ENCODE peak calls at places on chromosome 19, in five cellular contexts. B is H1, Z is HepG2, D is GM12878, C is K562. O is an unnamed sample.
A peak's percentile ranks its signal among the peaks of the same experiment; 100 is the strongest.

GRCh38 chr19:18901503-18901890 is 5.5 kb upstream of the CERS1 start:
- DNase-seq in B (no peak), Z (no peak), C (no peak), D (no peak), O (no peak)

GRCh38 chr19:6375411-6376010 is at the start of gene PSPN:
- DNase-seq in Z (no peak), B (no peak), C (no peak), D (no peak), O (no peak)

GRCh38 chr19:34676697-34677385 is at the start of gene SCGB2B2:
- DNase-seq in Z (no peak), D (peak; percentile 50), B (no peak), C (no peak), O (no peak)

GRCh38 chr19:17658666-17659065 is 29.5 kb downstream of the UNC13A start:
- DNase-seq in B (no peak), D (no peak), Z (no peak), C (no peak), O (no peak)

GRCh38 chr19:18672044-18672451 is 11.4 kb upstream of the CRTC1 start:
- DNase-seq in C (no peak), B (no peak), D (no peak), Z (no peak), O (no peak)

GRCh38 chr19:11047856-11048255 is 41.4 kb upstream of the LDLR start:
- DNase-seq in C (no peak), B (no peak), Z (no peak), D (no peak), O (no peak)

GRCh38 chr19:34180273-34180672 is 8.0 kb downstream of the LSM14A start:
- DNase-seq in D (no peak), B (no peak), Z (no peak), C (no peak), O (no peak)

GRCh38 chr19:35642798-35643254 is 1.3 kb downstream of the ETV2 start:
- DNase-seq in Z (no peak), C (no peak), D (no peak), B (no peak), O (no peak)

GRCh38 chr19:3360494-3361383 is 5.6 kb upstream of the NFIC start:
- DNase-seq in C (peak; percentile 69), Z (no peak), B (no peak), D (no peak), O (no peak)

GRCh38 chr19:15283141-15283885 is 49.0 kb downstream of the BRD4 start:
- DNase-seq in Z (no peak), C (no peak), D (no peak), B (no peak), O (peak; percentile 59)

GRCh38 chr19:55146078-55146647 is 2.8 kb downstream of the TNNT1 start:
- DNase-seq in Z (no peak), D (no peak), C (peak; percentile 88), B (no peak), O (no peak)

GRCh38 chr19:47240996-47241918 is 10.3 kb upstream of the BBC3 start:
- DNase-seq in Z (peak; percentile 68), B (peak; percentile 75), D (no peak), C (peak; percentile 93), O (peak; percentile 79)

GRCh38 chr19:1082165-1082927 is 12.8 kb downstream of the POLR2E start:
- DNase-seq in C (peak; percentile 95), Z (no peak), D (no peak), B (peak; percentile 95), O (no peak)

GRCh38 chr19:51511353-51511752 is 9.8 kb upstream of the SIGLEC12 start:
- DNase-seq in Z (peak; percentile 12), D (no peak), B (peak; percentile 29), C (peak; percentile 57), O (no peak)

GRCh38 chr19:54317108-54317964 is 4.4 kb upstream of the LILRA5 start:
- DNase-seq in C (no peak), B (no peak), D (no peak), Z (no peak), O (no peak)

GRCh38 chr19:58499021-58499927 is 12.5 kb downstream of the SLC27A5 start:
- DNase-seq in C (peak; percentile 99), Z (peak; percentile 98), D (peak; percentile 89), B (peak; percentile 96), O (peak; percentile 98)
- TF ChIP-seq POLR2A in C (peak; percentile 83), Z (peak; percentile 14), D (peak; percentile 88), B (no peak), O (peak; percentile 48)

DNA sequence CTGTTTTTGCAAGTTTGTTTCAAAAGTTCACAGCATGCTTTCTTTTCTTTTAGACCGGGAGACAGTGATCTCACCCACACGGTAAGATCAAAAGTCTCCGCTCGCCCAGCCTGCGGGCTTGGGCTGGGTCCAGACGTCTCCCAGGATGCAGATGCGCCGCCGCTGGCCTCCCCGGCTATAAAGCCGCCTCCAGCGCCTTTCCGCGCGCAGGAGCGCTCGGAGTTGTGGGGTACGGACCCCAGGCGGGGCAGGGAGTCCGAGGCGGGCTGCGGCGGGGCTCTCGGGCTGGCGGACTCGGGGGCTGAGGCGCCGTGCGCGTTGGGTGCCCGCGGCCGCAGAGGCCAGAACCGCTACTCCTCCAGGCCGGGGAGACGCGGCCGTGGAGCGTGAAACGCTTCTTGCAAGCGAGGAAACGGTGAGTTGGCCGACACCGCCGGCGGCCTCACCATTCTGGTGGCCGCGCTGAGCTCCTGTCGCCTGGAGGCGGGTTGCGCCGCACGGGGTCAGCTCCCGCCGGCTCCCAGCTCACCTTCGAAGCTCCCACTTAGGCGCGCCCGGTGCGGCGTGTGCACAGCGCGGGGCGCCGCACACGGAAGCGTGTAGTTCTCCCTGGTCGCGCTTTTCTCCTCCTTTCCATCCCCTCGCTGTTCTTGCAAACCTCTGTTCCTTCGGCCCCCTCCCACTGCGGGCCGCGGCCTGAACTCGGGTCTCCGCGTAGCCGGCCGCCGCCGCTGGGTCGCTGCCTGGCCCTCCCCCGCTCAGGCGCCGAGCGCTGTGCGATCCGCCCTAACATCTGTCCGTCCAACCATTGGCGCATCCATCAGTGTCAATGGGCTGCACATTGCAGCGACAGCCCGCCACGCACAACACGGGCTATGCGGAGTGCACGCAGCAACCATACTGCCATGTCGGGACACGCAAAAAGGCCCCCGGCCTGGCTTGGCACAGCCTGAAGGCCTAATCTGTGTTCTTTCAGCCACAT is 2.3 kb upstream of the TSHZ3 start:
- DNase-seq in D (no peak), C (no peak), B (no peak), Z (no peak), O (peak; percentile 63)
- H4K20me1 ChIP-seq in D (no peaks in the 10 kb centered on the region), C (no peaks in the 10 kb centered on the region), B (no peaks in the 10 kb centered on the region), Z (no peaks in the 10 kb centered on the region), O (peaks cover 22% of the 10 kb centered on the region)

GRCh38 chr19:42529248-42529764 is 1.0 kb upstream of the CEACAM1 start:
- DNase-seq in C (peak; percentile 79), B (peak; percentile 49), Z (peak; percentile 78), D (no peak), O (peak; percentile 19)

GRCh38 chr19:42528354-42529247 is at the start of gene CEACAM1:
- DNase-seq in C (peak; percentile 4), Z (peak; percentile 75), B (no peak), D (no peak), O (no peak)

GRCh38 chr19:42532881-42533280 is 4.6 kb upstream of the CEACAM1 start:
- DNase-seq in C (no peak), Z (no peak), B (no peak), D (no peak), O (no peak)

GRCh38 chr19:42531313-42531712 is 3.0 kb upstream of the CEACAM1 start:
- DNase-seq in Z (no peak), B (no peak), D (no peak), C (no peak), O (no peak)
- TF ChIP-seq RFX5 in Z (no peak), B (no peak), D (no peak), C (no peak), O (no peak)

DNA sequence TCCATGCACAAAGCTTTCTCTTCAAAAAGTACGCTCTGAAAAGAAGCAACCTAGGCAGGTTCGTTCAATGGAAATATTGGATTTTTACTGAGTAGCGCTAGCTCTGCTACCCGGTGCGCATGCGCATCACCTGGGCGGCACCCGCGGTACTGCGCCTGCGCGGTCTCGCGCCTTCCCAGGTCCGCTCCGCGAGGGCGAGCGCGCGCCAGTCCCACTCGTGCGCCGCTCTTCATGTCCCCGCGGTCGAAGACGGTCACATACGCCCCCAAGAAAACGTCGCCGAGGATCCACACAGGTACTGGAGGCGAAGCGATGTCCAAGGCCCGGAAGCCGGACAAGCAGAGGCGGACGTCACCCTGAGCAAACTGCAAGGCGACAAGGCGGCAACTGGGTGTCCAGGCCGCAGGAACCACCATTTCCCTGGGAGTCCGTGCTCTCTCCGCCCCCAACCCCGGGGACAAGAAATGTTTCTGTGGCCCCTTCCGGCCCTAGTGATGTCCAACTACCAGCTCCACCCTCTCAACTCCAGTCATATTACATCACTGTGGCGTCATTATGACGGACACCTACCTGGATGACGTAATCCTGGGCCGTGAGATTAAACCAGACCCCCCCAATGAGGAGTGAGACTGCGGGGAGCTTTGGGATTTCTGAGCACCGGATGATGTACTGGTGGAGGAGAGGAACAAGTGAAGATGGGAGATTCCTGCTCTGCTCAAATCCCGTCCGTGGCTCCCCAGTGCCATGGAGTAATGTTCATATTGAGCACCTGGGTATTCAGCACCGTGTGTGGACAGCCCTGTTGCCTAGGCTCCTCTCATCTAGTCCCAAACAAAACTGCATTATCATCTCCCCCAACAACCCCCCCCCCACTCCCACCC is 4.8 kb upstream of the KCNC3 start:
- DNase-seq in D (no peak), B (no peak), C (peak; percentile 99), Z (no peak), O (no peak)
- TF ChIP-seq POLR2A in D (peak; percentile 87), B (peak; percentile 30), C (peak; percentile 93), Z (peak; percentile 63), O (no peak)

DNA sequence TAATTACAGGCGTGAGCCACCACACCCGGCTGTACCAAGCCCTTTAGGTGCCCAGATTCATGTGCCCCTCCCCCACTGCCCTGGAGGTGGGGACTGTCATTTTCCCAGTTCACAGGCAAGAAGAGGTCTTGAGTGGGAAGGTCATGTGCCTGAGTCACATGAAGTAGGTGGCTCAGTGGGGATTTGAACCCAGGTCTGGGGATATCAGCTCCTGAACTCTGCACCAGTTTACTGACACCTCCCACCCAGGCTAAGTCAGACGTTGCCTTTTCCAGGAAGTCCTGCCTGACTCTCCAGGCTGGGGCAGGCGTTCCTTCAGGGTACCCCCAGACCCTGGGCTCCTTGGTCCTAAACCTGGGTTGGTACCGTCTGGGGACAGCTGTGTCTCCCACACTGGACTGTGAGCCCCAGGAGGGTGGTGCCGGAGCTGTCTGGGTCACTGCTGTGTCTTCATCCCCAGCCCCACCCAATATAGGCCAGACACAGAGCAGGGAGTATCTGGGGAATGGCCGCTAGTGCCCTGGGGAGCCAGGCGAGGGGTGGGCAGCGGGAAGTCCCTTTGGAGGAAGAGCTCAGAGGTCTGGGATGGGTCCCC is 8.6 kb downstream of the VASP start:
- DNase-seq in C (peak; percentile 15), B (no peak), Z (no peak), D (no peak), O (no peak)
- H4K20me1 ChIP-seq in C (peaks cover 5% of the 10 kb centered on the region), B (peaks cover 18% of the 10 kb centered on the region), Z (peaks cover 7% of the 10 kb centered on the region), D (no peaks in the 10 kb centered on the region), O (peaks cover 90% of the 10 kb centered on the region)

GRCh38 chr19:44611812-44612295 is 1.5 kb upstream of the IGSF23 start:
- DNase-seq in Z (peak; percentile 82), D (no peak), C (no peak), B (no peak), O (no peak)

GRCh38 chr19:44615529-44616247 is 2.3 kb downstream of the IGSF23 start:
- DNase-seq in Z (peak; percentile 86), D (no peak), C (no peak), B (no peak), O (no peak)

GRCh38 chr19:44617481-44617880 is 4.1 kb downstream of the IGSF23 start:
- DNase-seq in B (no peak), D (no peak), Z (no peak), C (no peak), O (no peak)

GRCh38 chr19:44613295-44614168 is at the start of gene IGSF23:
- DNase-seq in Z (peak; percentile 86), B (no peak), C (no peak), D (no peak), O (no peak)

GRCh38 chr19:44614313-44614712 is 950 bp downstream of the IGSF23 start:
- DNase-seq in B (no peak), Z (no peak), D (no peak), C (no peak), O (no peak)
- TF ChIP-seq RFX5 in B (no peak), Z (no peak), D (no peak), C (no peak), O (no peak)

O was measured in IMR-90.